ENCODE peak calls at places on chromosomes 13 and 19, in seven cellular contexts. D is endodermal cell, I is stomach, K is AG04450, L is GM23338, H is left lung, C is ascending aorta. A is an unnamed sample. For H3K27me3, the result is how much of the 10 kb centered on the place peaks cover.

GRCh38 chr19:34228347-34228746 is 26.0 kb upstream of the GARRE1 start:
- DNase-seq in D (no peak), I (no peak), K (no peak), L (no peak), H (no peak), C (no peak), A (no peak)

GRCh38 chr13:50085063-50085462 is 69.8 kb downstream of the KCNRG start:
- DNase-seq in D (no peak), I (no peak), K (no peak), L (peak), H (no peak), C (no peak), A (no peak)

GRCh38 chr13:21895769-21896168 is 224.9 kb downstream of the FGF9 start:
- DNase-seq in D (no peak), I (no peak), K (no peak), L (no peak), H (no peak), C (no peak), A (no peak)

GRCh38 chr13:34357435-34358232 is 539.7 kb downstream of the RFC3 start:
- DNase-seq in D (peak), I (no peak), K (peak), L (peak), H (no peak), C (no peak), A (no peak)

GRCh38 chr19:35006342-35006998 is 6.3 kb downstream of the GRAMD1A start:
- DNase-seq in D (no peak), I (peak), K (no peak), L (no peak), H (peak), C (no peak), A (no peak)

GRCh38 chr13:100523437-100523836 is 65.2 kb downstream of the GGACT start:
- DNase-seq in D (peak), I (no peak), K (no peak), L (no peak), H (no peak), C (no peak), A (no peak)

GRCh38 chr13:44703371-44703770 is 127.2 kb upstream of the TSC22D1 start:
- DNase-seq in D (no peak), I (no peak), K (no peak), L (no peak), H (no peak), C (no peak), A (no peak)

GRCh38 chr19:22332924-22333323 is 46.7 kb downstream of the ZNF729 start:
- DNase-seq in D (no peak), I (no peak), K (no peak), L (no peak), H (no peak), C (no peak), A (no peak)

GRCh38 chr19:56106397-56106849 is 14.7 kb downstream of the ZNF787 start:
- DNase-seq in D (no peak), I (peak), K (no peak), L (no peak), H (no peak), C (no peak), A (no peak)

GRCh38 chr13:71906438-71906837 is 39.4 kb upstream of the DACH1 start:
- DNase-seq in D (no peak), I (no peak), K (no peak), L (no peak), H (no peak), C (no peak), A (no peak)

GRCh38 chr13:38763446-38764381 is 76.8 kb downstream of the FREM2 start:
- DNase-seq in D (peak), I (no peak), K (no peak), L (peak), H (no peak), C (no peak), A (no peak)

GRCh38 chr19:10817291-10818038 is 18.5 kb downstream of the TMED1 start:
- DNase-seq in D (peak), I (peak), K (peak), L (peak), H (peak), C (peak), A (no peak)

GRCh38 chr19:49936549-49936948 is 7.2 kb upstream of the NUP62 start:
- DNase-seq in D (no peak), I (no peak), K (no peak), L (no peak), H (no peak), C (no peak), A (no peak)

GRCh38 chr13:94712287-94712811 is at the start of gene SOX21:
- DNase-seq in D (peak), I (no peak), K (no peak), L (peak), H (no peak), C (no peak), A (no peak)

GRCh38 chr19:14978377-14978776 is 1.3 kb downstream of the SLC1A6 start:
- DNase-seq in D (no peak), I (no peak), K (no peak), L (no peak), H (no peak), C (no peak), A (no peak)

GRCh38 chr19:14979498-14980255 is at the start of gene SLC1A6:
- DNase-seq in D (peak), I (no peak), K (no peak), L (peak), H (no peak), C (no peak), A (no peak)

GRCh38 chr19:14979136-14979497 is 547 bp downstream of the SLC1A6 start:
- DNase-seq in D (peak), I (no peak), K (no peak), L (peak), H (no peak), C (no peak), A (no peak)

GRCh38 chr19:14974488-14974887 is 5.2 kb downstream of the SLC1A6 start:
- DNase-seq in D (no peak), I (no peak), K (no peak), L (no peak), H (no peak), C (no peak), A (no peak)

GRCh38 chr19:14977128-14977527 is 2.5 kb downstream of the SLC1A6 start:
- DNase-seq in D (no peak), I (no peak), K (no peak), L (no peak), H (no peak), C (no peak), A (no peak)
- TF ChIP-seq CTCF in D (no peak), I (no peak), K (no peak), L (no peak), H (no peak), C (no peak), A (no peak)

DNA sequence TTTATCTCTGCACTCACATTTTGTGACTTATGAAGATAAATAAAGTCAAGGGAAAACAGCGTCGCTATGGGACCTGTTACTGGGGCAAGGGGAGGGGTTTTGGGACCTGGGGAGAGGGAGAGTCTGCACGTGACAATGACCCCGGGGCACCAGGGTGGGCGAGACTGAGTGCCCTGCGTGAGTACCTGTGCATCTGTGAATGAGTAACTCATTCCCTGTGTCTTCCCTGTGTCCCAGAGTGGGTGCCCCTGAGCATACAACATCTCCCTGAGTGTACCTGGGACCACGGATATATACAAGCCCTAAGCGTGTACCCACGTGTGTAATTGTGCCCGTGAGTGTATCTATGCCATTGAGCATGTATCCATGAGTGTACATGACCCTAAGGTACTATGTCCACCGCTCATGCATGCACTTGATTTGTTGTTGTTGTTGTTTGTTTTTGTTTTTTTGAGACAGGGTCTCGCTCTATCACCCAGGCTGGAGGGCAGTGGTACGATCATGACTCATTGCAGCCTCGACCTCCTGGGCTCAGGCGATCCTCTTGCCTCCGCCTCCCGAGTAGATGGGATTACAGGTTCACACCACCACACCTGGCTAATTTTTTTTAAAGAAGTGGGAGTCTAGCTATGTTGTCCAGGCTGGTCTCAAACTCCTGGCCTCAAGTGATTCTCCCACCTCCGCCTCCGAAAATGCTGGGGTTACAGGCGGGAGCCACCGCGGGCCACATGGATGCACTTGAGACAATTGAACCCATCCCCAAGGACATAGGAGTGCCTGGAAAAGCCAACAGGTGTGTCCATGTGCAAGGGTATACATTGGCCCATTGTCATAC is 645 bp upstream of the TRAPPC5 start:
- DNase-seq in D (no peak), I (no peak), K (no peak), L (peak), H (no peak), C (no peak), A (no peak)
- H3K27me3 ChIP-seq in D (under half), I (under half), K (under half), L (under half), H (under half), C (under half), A (under half)

DNA sequence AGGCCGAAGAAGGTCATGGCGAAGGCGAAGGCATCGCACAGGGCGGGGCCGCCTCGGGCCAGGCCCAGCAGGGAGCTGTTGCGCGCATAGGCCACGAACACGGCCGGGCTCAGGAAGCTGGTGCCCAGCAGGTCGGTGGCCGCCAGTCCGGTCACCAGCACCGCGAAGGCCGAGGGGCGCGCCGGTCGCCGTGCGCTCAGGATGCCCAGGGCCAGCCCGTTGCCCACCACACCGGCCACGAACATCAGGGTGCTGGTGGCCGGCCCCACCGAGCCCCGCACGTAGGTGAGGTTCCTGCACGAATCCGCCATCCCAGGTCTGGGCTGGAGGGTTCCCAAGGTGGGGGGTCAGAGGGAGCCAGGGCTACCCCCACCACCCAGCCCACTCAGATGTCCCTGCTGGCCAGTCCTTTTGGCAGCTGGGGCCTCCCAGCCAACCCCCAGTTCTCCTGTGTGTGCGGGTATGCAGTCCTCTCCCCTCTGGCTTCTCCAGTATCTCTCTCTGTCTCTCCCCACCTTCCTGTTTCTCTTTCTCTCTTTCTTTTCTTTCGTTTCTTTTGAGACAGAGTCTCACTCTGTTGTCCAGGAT is 880 bp downstream of the PTGIR start:
- DNase-seq in D (no peak), I (no peak), K (no peak), L (no peak), H (no peak), C (no peak), A (no peak)
- H3K4me3 ChIP-seq in D (no peak), I (peak), K (peak), L (no peak), H (peak), C (peak), A (no peak)

DNA sequence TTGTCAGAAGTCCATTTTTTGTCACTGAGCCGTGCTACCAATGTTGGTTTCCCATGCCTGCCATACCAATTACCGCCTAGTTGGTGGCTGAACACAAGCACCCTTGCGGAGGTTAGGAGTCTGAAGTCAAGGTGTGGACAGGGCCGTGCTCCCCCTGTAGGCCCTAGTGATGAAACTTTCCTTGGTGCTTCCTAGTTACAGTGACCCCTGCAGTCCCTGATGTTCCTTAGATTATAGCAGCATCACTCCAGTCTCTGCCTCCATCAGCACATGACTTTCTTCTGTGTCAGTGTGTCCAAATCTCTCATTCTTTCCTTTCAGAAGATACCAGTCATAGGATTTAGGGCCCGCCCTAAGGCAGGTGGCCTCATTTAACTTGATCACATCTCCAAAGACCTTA is 99.0 kb downstream of the MYO16 start:
- DNase-seq in D (peak), I (no peak), K (no peak), L (peak), H (no peak), C (no peak), A (no peak)
- TF ChIP-seq CTCF in D (peak), I (no peak), K (peak), L (peak), H (no peak), C (no peak), A (no peak)

GRCh38 chr19:1777149-1777548 is 23.8 kb downstream of the ONECUT3 start:
- DNase-seq in D (no peak), I (no peak), K (no peak), L (no peak), H (no peak), C (no peak), A (no peak)
- H3K27me3 ChIP-seq in D (half or more), I (under half), K (half or more), L (half or more), H (half or more), C (under half), A (half or more)